ENCODE peak calls at places on chromosome 14, in nine cellular contexts. L is endodermal cell, N is fibroblast of the aortic adventitia, A is MCF 10A, D is thyroid gland, H is RWPE1, J is NB4, V is HCT116, U is cardiac muscle cell. O is an unnamed sample.

GRCh38 chr14:69992564-69992963 is 113.3 kb downstream of the SMOC1 start:
- DNase-seq in L (no peak), N (no peak), A (no peak), D (no peak), H (no peak), J (no peak), V (no peak), U (no peak), O (no peak)

GRCh38 chr14:69606258-69606657 is 5.1 kb upstream of the SUSD6 start:
- DNase-seq in L (peak), N (no peak), A (no peak), D (no peak), H (no peak), J (peak), V (no peak), U (no peak), O (no peak)

GRCh38 chr14:106872619-106873446 is 1346.5 kb downstream of the TMEM121 start:
- DNase-seq in L (peak), N (no peak), A (peak), D (no peak), H (peak), J (peak), V (no peak), U (no peak), O (no peak)

GRCh38 chr14:22481546-22481945 is 107.5 kb downstream of the DAD1 start:
- DNase-seq in L (no peak), N (no peak), A (no peak), D (no peak), H (no peak), J (no peak), V (no peak), U (no peak), O (no peak)

GRCh38 chr14:55245657-55246268 is 25.5 kb upstream of the FBXO34 start:
- DNase-seq in L (no peak), N (peak), A (peak), D (peak), H (no peak), J (peak), V (peak), U (peak), O (no peak)

GRCh38 chr14:22099942-22100763 is 426.5 kb upstream of the OR4E1 start:
- DNase-seq in L (peak), N (peak), A (peak), D (peak), H (peak), J (peak), V (peak), U (peak), O (no peak)

GRCh38 chr14:47539065-47539464 is 136.3 kb downstream of the MDGA2 start:
- DNase-seq in L (peak), N (no peak), A (peak), D (no peak), H (no peak), J (peak), V (no peak), U (peak), O (no peak)

GRCh38 chr14:68598621-68599447 is 194.0 kb downstream of the ZFP36L1 start:
- DNase-seq in L (no peak), N (peak), A (peak), D (peak), H (peak), J (peak), V (peak), U (no peak), O (no peak)

GRCh38 chr14:50520947-50521815 is 11.2 kb downstream of the MAP4K5 start:
- DNase-seq in L (no peak), N (peak), A (peak), D (no peak), H (peak), J (no peak), V (peak), U (no peak), O (no peak)

GRCh38 chr14:79483989-79484388 is 727.3 kb downstream of the DIO2 start:
- DNase-seq in L (peak), N (no peak), A (no peak), D (no peak), H (no peak), J (no peak), V (no peak), U (no peak), O (no peak)

GRCh38 chr14:92646952-92647461 is 101.4 kb downstream of the LGMN start:
- DNase-seq in L (no peak), N (peak), A (no peak), D (no peak), H (no peak), J (no peak), V (no peak), U (peak), O (no peak)

GRCh38 chr14:52023518-52023917 is 34.2 kb downstream of the RTRAF start:
- DNase-seq in L (no peak), N (peak), A (peak), D (no peak), H (no peak), J (no peak), V (no peak), U (no peak), O (no peak)

GRCh38 chr14:96649327-96649601 is 147.1 kb downstream of the PAPOLA start:
- DNase-seq in L (no peak), N (no peak), A (no peak), D (no peak), H (no peak), J (no peak), V (no peak), U (no peak), O (no peak)

GRCh38 chr14:68961781-68962584 is 17.1 kb downstream of the ACTN1 start:
- DNase-seq in L (peak), N (no peak), A (peak), D (no peak), H (peak), J (no peak), V (no peak), U (no peak), O (no peak)

GRCh38 chr14:99724196-99724891 is 40.2 kb downstream of the CYP46A1 start:
- DNase-seq in L (no peak), N (no peak), A (no peak), D (no peak), H (no peak), J (peak), V (no peak), U (no peak), O (peak)

GRCh38 chr14:66046035-66046434 is 440.1 kb upstream of the CCDC196 start:
- DNase-seq in L (no peak), N (peak), A (no peak), D (no peak), H (no peak), J (no peak), V (no peak), U (no peak), O (no peak)

GRCh38 chr14:90399541-90400444 is 3.0 kb downstream of the CALM1 start:
- DNase-seq in L (peak), N (peak), A (peak), D (peak), H (peak), J (peak), V (peak), U (peak), O (peak)

GRCh38 chr14:56129941-56130340 is 11.7 kb downstream of the PELI2 start:
- DNase-seq in L (no peak), N (no peak), A (no peak), D (no peak), H (no peak), J (peak), V (no peak), U (no peak), O (no peak)

GRCh38 chr14:95282354-95282985 is 37.2 kb downstream of the CLMN start:
- DNase-seq in L (no peak), N (no peak), A (no peak), D (no peak), H (no peak), J (no peak), V (no peak), U (peak), O (peak)

DNA sequence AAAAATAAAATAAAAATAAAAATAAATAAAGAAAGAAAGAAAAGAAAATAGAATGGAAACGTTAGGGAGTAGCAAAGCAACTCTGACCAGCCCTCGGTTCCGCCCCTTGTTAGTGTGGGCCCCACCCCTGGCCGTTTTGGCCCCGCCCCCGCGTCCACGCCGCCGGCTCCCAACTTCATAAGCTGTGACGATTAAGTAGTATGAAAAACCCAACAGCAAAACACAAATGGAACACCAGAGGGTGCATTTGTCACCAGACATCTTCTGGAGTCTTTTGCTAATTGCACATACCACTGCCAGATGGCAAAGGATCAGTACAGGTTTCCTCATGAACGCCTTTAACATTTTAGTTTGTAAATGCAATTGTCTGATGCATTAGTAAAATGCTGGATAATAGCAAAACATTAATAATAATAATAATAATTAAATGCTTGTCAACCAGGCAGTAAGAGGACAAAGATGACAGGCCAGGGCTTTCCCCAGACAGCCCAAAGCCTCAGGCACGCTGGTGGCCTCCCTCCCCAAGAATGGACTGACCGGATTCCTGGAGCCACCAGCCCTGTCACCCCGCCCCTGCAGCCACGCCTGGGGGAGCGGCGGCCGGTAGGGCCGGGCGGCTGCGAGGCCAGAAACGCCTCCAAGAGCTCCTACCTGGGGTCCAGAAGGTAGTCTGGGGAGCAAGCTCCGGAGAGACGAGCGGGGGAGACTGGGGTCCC is 23.6 kb downstream of the HSP90AA1 start:
- DNase-seq in L (peak), N (peak), A (peak), D (peak), H (peak), J (peak), V (peak), U (peak), O (no peak)
- TF ChIP-seq CTCF in L (peak), N (peak), A (peak), D (peak), H (peak), J (peak), V (peak), U (peak), O (peak)

DNA sequence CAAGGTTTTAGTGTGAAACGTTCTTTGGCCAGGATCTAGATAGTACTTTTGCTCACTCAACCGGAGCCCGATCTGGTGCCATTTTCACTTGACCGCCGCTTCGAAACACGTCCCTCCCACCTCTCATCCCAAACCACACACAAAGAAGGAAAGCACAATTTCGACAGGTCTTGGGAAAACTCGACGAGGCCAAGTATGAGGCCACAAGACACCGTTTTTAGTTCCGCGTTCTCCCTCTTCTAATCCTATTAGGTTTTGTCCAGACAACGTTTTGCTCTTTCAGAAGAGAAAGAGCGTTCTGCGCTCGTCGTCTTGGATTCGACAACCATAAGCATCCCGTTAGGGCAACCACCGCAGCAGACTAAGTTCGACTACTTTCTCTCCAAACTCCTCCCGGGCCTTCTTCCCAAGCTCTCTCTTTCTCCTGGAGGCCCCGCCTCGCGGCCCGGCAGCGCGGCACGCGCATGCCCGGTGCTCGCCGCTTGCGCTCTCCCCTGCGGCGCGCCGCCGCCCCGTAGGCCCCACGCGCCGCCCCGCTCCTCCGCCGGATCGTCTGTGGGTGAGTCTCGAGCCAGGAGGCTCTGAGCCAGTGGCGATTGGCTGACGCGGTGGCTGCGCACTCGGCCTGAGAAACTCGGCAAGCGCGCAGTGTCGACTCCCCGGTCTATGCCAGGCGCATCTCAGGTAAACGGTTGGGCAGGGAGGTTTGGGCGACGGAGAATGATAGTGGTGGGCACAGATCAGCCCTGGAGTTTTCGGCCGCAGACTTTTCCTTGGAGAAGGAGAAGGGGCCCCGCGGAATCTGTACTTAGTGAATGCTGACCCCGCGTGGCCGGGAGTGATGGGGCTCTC is at the start of gene MIPOL1:
- DNase-seq in L (peak), N (peak), A (peak), D (peak), H (peak), J (no peak), V (peak), U (peak), O (peak)
- TF ChIP-seq CTCF in L (peak), N (peak), A (no peak), D (peak), H (peak), J (no peak), V (peak), U (peak), O (peak)

DNA sequence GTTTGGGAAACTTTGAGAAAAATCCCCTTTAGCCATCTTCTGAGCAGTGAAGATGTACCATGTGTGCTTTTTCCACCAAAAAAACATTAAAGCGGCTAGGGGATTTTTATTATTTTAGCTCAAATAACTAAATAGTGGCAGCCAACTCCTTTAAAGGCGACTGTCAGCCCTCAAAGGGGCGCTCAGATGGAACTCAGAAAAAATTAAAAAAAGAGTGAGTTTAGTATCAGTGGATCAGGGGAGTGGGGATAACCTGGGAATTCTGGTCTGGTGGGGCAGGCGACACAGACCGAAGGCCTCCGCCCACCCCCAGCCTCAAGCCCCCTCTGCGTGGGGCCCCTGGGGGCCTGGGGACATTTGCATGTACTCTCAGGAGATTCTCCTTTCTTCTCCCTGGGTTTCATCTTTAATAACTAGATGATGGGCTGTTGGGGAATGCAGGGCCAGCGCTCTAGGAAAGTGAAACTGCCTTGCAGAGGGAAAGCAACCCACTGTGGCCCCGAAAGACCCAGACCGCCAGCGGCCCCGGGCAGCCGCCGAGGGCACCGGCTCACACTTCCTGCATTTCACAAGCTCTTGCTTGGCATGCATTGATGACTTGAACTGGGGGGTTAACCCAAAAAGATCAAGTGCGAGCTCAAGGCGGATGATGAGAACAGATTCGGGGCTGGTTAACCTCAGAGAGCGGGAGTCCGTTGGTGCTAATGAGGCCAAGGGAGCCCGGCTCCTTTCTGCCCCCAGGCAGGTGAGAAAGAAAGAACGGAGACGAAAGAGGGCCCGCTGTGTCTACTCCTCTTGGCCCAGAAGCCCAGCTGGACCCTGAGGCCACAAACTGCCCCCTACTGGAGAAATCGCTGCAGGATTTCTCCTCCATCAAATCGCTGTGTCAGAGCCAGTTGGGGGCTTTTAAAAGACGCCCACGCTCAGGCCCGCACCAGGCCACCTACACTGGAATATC is 7.3 kb upstream of the BATF start:
- DNase-seq in L (peak), N (peak), A (no peak), D (peak), H (no peak), J (peak), V (no peak), U (no peak), O (no peak)
- TF ChIP-seq CTCF in L (peak), N (peak), A (no peak), D (no peak), H (no peak), J (peak), V (no peak), U (peak), O (peak)

GRCh38 chr14:80713076-80713850 is 228.3 kb downstream of the CEP128 start:
- DNase-seq in L (no peak), N (no peak), A (no peak), D (no peak), H (no peak), J (no peak), V (no peak), U (no peak), O (no peak)
- TF ChIP-seq CTCF in L (no peak), N (no peak), A (no peak), D (no peak), H (no peak), J (no peak), V (no peak), U (no peak), O (no peak)

GRCh38 chr14:61321385-61322010 is at the start of gene PRKCH:
- DNase-seq in L (peak), N (peak), A (peak), D (peak), H (peak), J (no peak), V (peak), U (peak), O (peak)
- TF ChIP-seq CTCF in L (peak), N (no peak), A (no peak), D (no peak), H (peak), J (no peak), V (peak), U (peak), O (peak)

GRCh38 chr14:104440297-104440956 is 139.1 kb upstream of the C14orf180 start:
- DNase-seq in L (peak), N (no peak), A (no peak), D (no peak), H (no peak), J (no peak), V (no peak), U (no peak), O (peak)

GRCh38 chr14:104436741-104437701 is 142.5 kb upstream of the C14orf180 start:
- DNase-seq in L (peak), N (no peak), A (no peak), D (no peak), H (no peak), J (no peak), V (no peak), U (no peak), O (peak)

GRCh38 chr14:104439625-104440024 is 139.9 kb upstream of the C14orf180 start:
- DNase-seq in L (no peak), N (no peak), A (no peak), D (no peak), H (no peak), J (no peak), V (no peak), U (no peak), O (no peak)

GRCh38 chr14:104437703-104438102 is 141.9 kb upstream of the C14orf180 start:
- DNase-seq in L (peak), N (no peak), A (no peak), D (no peak), H (no peak), J (no peak), V (no peak), U (no peak), O (no peak)

GRCh38 chr14:104438166-104438887 is 141.2 kb upstream of the C14orf180 start:
- DNase-seq in L (peak), N (no peak), A (no peak), D (no peak), H (no peak), J (no peak), V (no peak), U (no peak), O (peak)
- TF ChIP-seq CTCF in L (no peak), N (no peak), A (no peak), D (no peak), H (no peak), J (no peak), V (no peak), U (no peak), O (no peak)

GRCh38 chr14:37598973-37599526 is 3.6 kb downstream of the TTC6 start:
- DNase-seq in L (peak), N (no peak), A (no peak), D (no peak), H (no peak), J (no peak), V (no peak), U (no peak), O (no peak)

GRCh38 chr14:37595809-37596595 is 573 bp downstream of the TTC6 start:
- DNase-seq in L (peak), N (no peak), A (peak), D (no peak), H (peak), J (peak), V (peak), U (no peak), O (no peak)

GRCh38 chr14:37596790-37597189 is 1.4 kb downstream of the TTC6 start:
- DNase-seq in L (no peak), N (no peak), A (no peak), D (no peak), H (no peak), J (no peak), V (no peak), U (no peak), O (no peak)

GRCh38 chr14:37598085-37598972 is 2.9 kb downstream of the TTC6 start:
- DNase-seq in L (peak), N (no peak), A (no peak), D (no peak), H (no peak), J (no peak), V (no peak), U (no peak), O (no peak)

GRCh38 chr14:37597538-37598084 is 2.2 kb downstream of the TTC6 start:
- DNase-seq in L (peak), N (no peak), A (no peak), D (no peak), H (no peak), J (no peak), V (no peak), U (no peak), O (no peak)
- TF ChIP-seq CTCF in L (peak), N (peak), A (no peak), D (no peak), H (no peak), J (no peak), V (peak), U (peak), O (peak)

GRCh38 chr14:61925043-61925442 is 162.8 kb downstream of the SNAPC1 start:
- DNase-seq in L (peak), N (no peak), A (peak), D (peak), H (no peak), J (peak), V (peak), U (peak), O (no peak)
- TF ChIP-seq CTCF in L (peak), N (no peak), A (peak), D (peak), H (no peak), J (peak), V (peak), U (no peak), O (no peak)